ENCODE peak calls at places on chromosomes 4 and X, in six cellular contexts. One of them, this sample, is unnamed.

GRCh38 chr4:29405151-29405550 is 1315.0 kb upstream of the PCDH7 start:
- DNase-seq in uterus: no peak
- DNase-seq in GM12878: no peak
- DNase-seq in ovary: no peak
- DNase-seq in tibial nerve: no peak
- DNase-seq in A549: no peak
- DNase-seq in this sample: no peak

GRCh38 chrX:13090261-13091110 is 46.1 kb upstream of the FAM9C start:
- DNase-seq in tibial nerve: no peak
- DNase-seq in uterus: no peak
- DNase-seq in GM12878: no peak
- DNase-seq in ovary: no peak
- DNase-seq in A549: no peak
- DNase-seq in this sample: no peak

GRCh38 chr4:85966308-85966882 is 393.5 kb downstream of the MAPK10 start:
- DNase-seq in ovary: no peak
- DNase-seq in GM12878: no peak
- DNase-seq in uterus: no peak
- DNase-seq in tibial nerve: no peak
- DNase-seq in A549: no peak
- DNase-seq in this sample: no peak

GRCh38 chr4:113476800-113477199 is 284.7 kb downstream of the CAMK2D start:
- DNase-seq in uterus: no peak
- DNase-seq in GM12878: no peak
- DNase-seq in ovary: no peak
- DNase-seq in tibial nerve: no peak
- DNase-seq in A549: no peak
- DNase-seq in this sample: no peak

GRCh38 chr4:73446336-73446938 is 10.4 kb downstream of the AFP start:
- DNase-seq in GM12878: no peak
- DNase-seq in A549: peak
- DNase-seq in uterus: no peak
- DNase-seq in ovary: no peak
- DNase-seq in tibial nerve: no peak
- DNase-seq in this sample: peak

GRCh38 chr4:149311076-149311475 is 504.6 kb downstream of the IQCM start:
- DNase-seq in ovary: no peak
- DNase-seq in GM12878: no peak
- DNase-seq in tibial nerve: no peak
- DNase-seq in uterus: no peak
- DNase-seq in A549: no peak
- DNase-seq in this sample: no peak

GRCh38 chr4:104491826-104492771 is 2.6 kb downstream of the CXXC4 start:
- DNase-seq in uterus: no peak
- DNase-seq in A549: peak
- DNase-seq in GM12878: peak
- DNase-seq in ovary: no peak
- DNase-seq in tibial nerve: no peak
- DNase-seq in this sample: peak

GRCh38 chr4:113683143-113683542 is 78.4 kb downstream of the CAMK2D start:
- DNase-seq in uterus: no peak
- DNase-seq in tibial nerve: no peak
- DNase-seq in A549: no peak
- DNase-seq in GM12878: peak
- DNase-seq in ovary: no peak
- DNase-seq in this sample: no peak

GRCh38 chrX:41666251-41666650 is 22.5 kb upstream of the GPR34 start:
- DNase-seq in ovary: no peak
- DNase-seq in uterus: no peak
- DNase-seq in tibial nerve: no peak
- DNase-seq in GM12878: no peak
- DNase-seq in A549: no peak
- DNase-seq in this sample: no peak

GRCh38 chr4:98746936-98747658 is 88.7 kb upstream of the TSPAN5 start:
- DNase-seq in GM12878: no peak
- DNase-seq in tibial nerve: no peak
- DNase-seq in uterus: no peak
- DNase-seq in ovary: no peak
- DNase-seq in A549: no peak
- DNase-seq in this sample: no peak

GRCh38 chrX:9465380-9466114 is 689 bp downstream of the TBL1X start:
- DNase-seq in uterus: peak
- DNase-seq in tibial nerve: no peak
- DNase-seq in GM12878: no peak
- DNase-seq in ovary: peak
- DNase-seq in A549: peak
- DNase-seq in this sample: no peak

GRCh38 chr4:24515698-24516097 is 68.7 kb downstream of the DHX15 start:
- DNase-seq in A549: no peak
- DNase-seq in uterus: no peak
- DNase-seq in GM12878: no peak
- DNase-seq in ovary: no peak
- DNase-seq in tibial nerve: no peak
- DNase-seq in this sample: no peak

GRCh38 chr4:3399277-3400194 is 42.2 kb upstream of the HGFAC start:
- DNase-seq in tibial nerve: no peak
- DNase-seq in A549: no peak
- DNase-seq in GM12878: no peak
- DNase-seq in ovary: no peak
- DNase-seq in uterus: no peak
- DNase-seq in this sample: no peak

GRCh38 chr4:8778301-8778700 is 93.3 kb downstream of the HMX1 start:
- DNase-seq in tibial nerve: no peak
- DNase-seq in A549: no peak
- DNase-seq in GM12878: no peak
- DNase-seq in ovary: no peak
- DNase-seq in uterus: no peak
- DNase-seq in this sample: no peak

GRCh38 chr4:8775751-8776355 is 95.8 kb downstream of the HMX1 start:
- DNase-seq in tibial nerve: no peak
- DNase-seq in ovary: no peak
- DNase-seq in A549: no peak
- DNase-seq in uterus: no peak
- DNase-seq in GM12878: no peak
- DNase-seq in this sample: peak

GRCh38 chr4:8775121-8775520 is 96.5 kb downstream of the HMX1 start:
- DNase-seq in A549: no peak
- DNase-seq in ovary: no peak
- DNase-seq in tibial nerve: no peak
- DNase-seq in GM12878: no peak
- DNase-seq in uterus: no peak
- DNase-seq in this sample: no peak

GRCh38 chr4:8777320-8778196 is 94.1 kb downstream of the HMX1 start:
- DNase-seq in GM12878: no peak
- DNase-seq in uterus: no peak
- DNase-seq in A549: no peak
- DNase-seq in tibial nerve: no peak
- DNase-seq in ovary: no peak
- DNase-seq in this sample: no peak

GRCh38 chr4:8776366-8776765 is 95.3 kb downstream of the HMX1 start:
- DNase-seq in tibial nerve: no peak
- DNase-seq in GM12878: no peak
- DNase-seq in ovary: no peak
- DNase-seq in uterus: no peak
- DNase-seq in A549: no peak
- DNase-seq in this sample: no peak
- H3K4me3 ChIP-seq in tibial nerve: no peak
- H3K4me3 ChIP-seq in GM12878: no peak
- H3K4me3 ChIP-seq in ovary: no peak
- H3K4me3 ChIP-seq in uterus: no peak
- H3K4me3 ChIP-seq in A549: no peak
- H3K4me3 ChIP-seq in this sample: no peak

DNA sequence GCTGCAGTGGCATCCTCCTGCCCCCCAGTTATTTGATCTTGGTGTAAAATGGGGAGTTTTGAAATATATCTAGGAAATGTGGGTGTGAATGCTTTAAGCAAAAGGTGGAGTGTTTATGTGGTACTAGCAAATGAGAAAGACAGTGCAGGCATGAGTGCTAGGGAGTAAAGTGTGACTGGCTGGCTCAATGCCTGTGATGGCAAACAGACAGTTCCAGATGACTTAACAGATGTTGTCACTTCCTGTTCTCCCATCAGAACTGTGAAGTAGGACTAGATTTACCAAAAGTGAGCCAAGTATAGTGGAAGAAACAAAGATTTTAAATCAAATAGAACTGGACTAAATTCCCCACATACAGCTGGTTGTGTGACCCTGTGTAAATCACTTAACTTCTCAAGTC is 8.4 kb upstream of the AMOT start:
- DNase-seq in GM12878: no peak
- DNase-seq in uterus: no peak
- DNase-seq in tibial nerve: no peak
- DNase-seq in ovary: no peak
- DNase-seq in A549: no peak
- DNase-seq in this sample: no peak
- TF ChIP-seq CTCF in GM12878: no peak
- TF ChIP-seq CTCF in uterus: no peak
- TF ChIP-seq CTCF in tibial nerve: no peak
- TF ChIP-seq CTCF in ovary: no peak
- TF ChIP-seq CTCF in A549: no peak
- TF ChIP-seq CTCF in this sample: no peak

GRCh38 chr4:26717332-26717731 is 133.4 kb downstream of the TBC1D19 start:
- DNase-seq in GM12878: no peak
- DNase-seq in ovary: no peak
- DNase-seq in uterus: no peak
- DNase-seq in A549: no peak
- DNase-seq in tibial nerve: no peak
- DNase-seq in this sample: no peak

GRCh38 chr4:26709246-26709645 is 125.4 kb downstream of the TBC1D19 start:
- DNase-seq in uterus: no peak
- DNase-seq in A549: no peak
- DNase-seq in ovary: no peak
- DNase-seq in GM12878: no peak
- DNase-seq in tibial nerve: no peak
- DNase-seq in this sample: no peak

GRCh38 chr4:26715636-26716242 is 131.9 kb downstream of the TBC1D19 start:
- DNase-seq in GM12878: no peak
- DNase-seq in ovary: no peak
- DNase-seq in uterus: no peak
- DNase-seq in tibial nerve: no peak
- DNase-seq in A549: no peak
- DNase-seq in this sample: no peak

DNA sequence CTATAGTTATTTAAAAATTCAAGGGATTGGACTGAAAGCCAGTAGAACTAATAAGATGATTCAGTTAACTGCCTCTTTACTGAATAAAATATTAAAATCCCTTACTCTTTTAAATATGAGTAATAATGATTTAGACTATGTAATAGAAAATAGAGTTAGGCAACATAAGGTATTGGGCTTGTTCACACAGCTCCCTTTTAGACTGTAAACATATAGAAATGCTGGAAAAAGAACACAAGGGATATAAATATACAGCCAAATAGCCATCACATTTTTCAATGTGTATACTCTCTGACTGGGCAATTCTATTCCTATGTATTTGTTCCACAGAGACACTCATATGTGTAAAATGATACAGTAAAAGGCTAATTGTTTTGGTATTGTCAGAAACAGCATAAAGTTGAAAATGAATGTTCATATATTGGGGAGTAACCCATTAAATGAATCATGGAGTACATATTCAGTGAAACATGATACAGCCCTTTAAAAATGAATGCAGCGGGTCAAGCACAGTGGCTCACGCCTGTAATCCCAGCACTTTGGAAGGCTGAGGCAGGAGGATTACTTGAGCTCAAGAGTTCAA is 129.8 kb downstream of the TBC1D19 start:
- DNase-seq in uterus: no peak
- DNase-seq in GM12878: no peak
- DNase-seq in ovary: no peak
- DNase-seq in A549: no peak
- DNase-seq in tibial nerve: no peak
- DNase-seq in this sample: no peak
- TF ChIP-seq POLR2A in uterus: no peak
- TF ChIP-seq POLR2A in GM12878: no peak
- TF ChIP-seq POLR2A in ovary: no peak
- TF ChIP-seq POLR2A in A549: no peak
- TF ChIP-seq POLR2A in tibial nerve: no peak
- TF ChIP-seq POLR2A in this sample: no peak

GRCh38 chr4:148216866-148217814 is 225.1 kb downstream of the NR3C2 start:
- DNase-seq in A549: no peak
- DNase-seq in ovary: no peak
- DNase-seq in uterus: no peak
- DNase-seq in tibial nerve: no peak
- DNase-seq in GM12878: peak
- DNase-seq in this sample: peak

GRCh38 chr4:148214529-148215166 is 227.6 kb downstream of the NR3C2 start:
- DNase-seq in ovary: peak
- DNase-seq in tibial nerve: no peak
- DNase-seq in A549: no peak
- DNase-seq in GM12878: no peak
- DNase-seq in uterus: peak
- DNase-seq in this sample: peak

GRCh38 chr4:148211533-148211932 is 230.7 kb downstream of the NR3C2 start:
- DNase-seq in GM12878: no peak
- DNase-seq in A549: no peak
- DNase-seq in ovary: no peak
- DNase-seq in tibial nerve: no peak
- DNase-seq in uterus: no peak
- DNase-seq in this sample: no peak

GRCh38 chr4:148216321-148216720 is 225.9 kb downstream of the NR3C2 start:
- DNase-seq in GM12878: no peak
- DNase-seq in tibial nerve: no peak
- DNase-seq in uterus: no peak
- DNase-seq in A549: no peak
- DNase-seq in ovary: no peak
- DNase-seq in this sample: peak

DNA sequence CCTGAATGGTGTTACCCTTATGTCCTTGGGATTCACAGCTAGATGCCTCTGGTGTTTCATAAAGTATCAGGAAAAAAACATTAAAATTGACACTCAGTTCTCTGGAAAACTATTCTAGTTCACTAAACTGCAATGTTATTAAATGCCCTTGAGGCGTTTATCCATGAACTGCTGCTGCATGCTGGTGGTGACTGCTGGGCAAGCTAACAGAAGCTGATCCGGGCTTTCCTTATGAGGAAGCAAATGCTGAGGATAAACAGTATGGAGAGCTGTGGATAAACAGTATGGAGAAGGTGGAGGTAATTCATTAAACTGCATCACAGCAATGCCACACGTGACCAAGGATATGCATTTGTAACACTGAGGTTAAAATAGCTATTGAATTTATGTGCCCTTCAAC is 227.0 kb downstream of the NR3C2 start:
- DNase-seq in tibial nerve: no peak
- DNase-seq in ovary: no peak
- DNase-seq in A549: no peak
- DNase-seq in uterus: no peak
- DNase-seq in GM12878: no peak
- DNase-seq in this sample: peak
- H3K4me3 ChIP-seq in tibial nerve: no peak
- H3K4me3 ChIP-seq in ovary: no peak
- H3K4me3 ChIP-seq in A549: no peak
- H3K4me3 ChIP-seq in uterus: no peak
- H3K4me3 ChIP-seq in GM12878: no peak
- H3K4me3 ChIP-seq in this sample: no peak

DNA sequence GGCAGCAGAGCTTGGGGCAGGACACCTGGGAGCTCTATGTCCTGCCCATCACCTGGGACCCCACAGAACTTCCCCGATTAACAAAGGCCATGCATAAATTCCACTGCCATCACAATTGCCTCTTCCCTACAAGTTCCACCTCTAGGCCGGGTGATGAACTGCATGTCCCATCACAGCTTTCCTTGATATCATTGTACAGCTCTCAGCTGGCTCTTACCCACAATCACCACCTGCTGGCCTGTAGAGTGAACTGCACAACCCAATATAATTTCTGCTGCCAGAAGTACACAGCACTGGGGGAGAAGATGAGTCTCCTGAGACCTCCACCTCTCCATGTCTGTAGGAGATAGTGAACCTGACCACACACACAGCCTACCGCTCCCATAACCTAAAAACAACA is 285.0 kb upstream of the AADAT start:
- DNase-seq in uterus: no peak
- DNase-seq in GM12878: no peak
- DNase-seq in tibial nerve: no peak
- DNase-seq in A549: peak
- DNase-seq in ovary: no peak
- DNase-seq in this sample: no peak
- TF ChIP-seq CTCF in uterus: no peak
- TF ChIP-seq CTCF in GM12878: peak
- TF ChIP-seq CTCF in tibial nerve: no peak
- TF ChIP-seq CTCF in A549: no peak
- TF ChIP-seq CTCF in ovary: no peak
- TF ChIP-seq CTCF in this sample: no peak